ENCODE peak calls at places on chromosome 20, in five cellular contexts. H is naive thymus-derived CD4-positive, alpha-beta T cell; R is iris pigment epithelial cell; L is RPMI8226; Q is CD8-positive, alpha-beta memory T cell. Y is an unnamed sample.

GRCh38 chr20:45105317-45105716 is 4.4 kb upstream of the KCNS1 start:
- DNase-seq in H (no peak), R (no peak), L (no peak), Q (no peak), Y (no peak)

GRCh38 chr20:62959101-62959971 is 6.8 kb downstream of the SLC17A9 start:
- DNase-seq in H (no peak), R (no peak), L (no peak), Q (no peak), Y (no peak)

GRCh38 chr20:50467618-50468373 is 42.4 kb upstream of the PTPN1 start:
- DNase-seq in H (no peak), R (peak), L (peak), Q (no peak), Y (peak)

GRCh38 chr20:62064788-62065668 is 653 bp downstream of the TAF4 start:
- DNase-seq in H (no peak), R (no peak), L (peak), Q (no peak), Y (peak)

GRCh38 chr20:48904566-48905321 is 16.8 kb upstream of the ARFGEF2 start:
- DNase-seq in H (no peak), R (peak), L (peak), Q (peak), Y (peak)

GRCh38 chr20:60754866-60755265 is 497.2 kb upstream of the CDH4 start:
- DNase-seq in H (no peak), R (no peak), L (no peak), Q (no peak), Y (no peak)

GRCh38 chr20:60167840-60168239 is 209.6 kb downstream of the CDH26 start:
- DNase-seq in H (no peak), R (no peak), L (no peak), Q (no peak), Y (no peak)

GRCh38 chr20:35616465-35617396 is 1.1 kb downstream of the SPAG4 start:
- DNase-seq in H (no peak), R (peak), L (peak), Q (peak), Y (peak)

GRCh38 chr20:43904195-43904594 is 10.5 kb upstream of the TOX2 start:
- DNase-seq in H (no peak), R (no peak), L (no peak), Q (no peak), Y (no peak)

GRCh38 chr20:137668-138131 is 4.7 kb upstream of the DEFB126 start:
- DNase-seq in H (no peak), R (no peak), L (peak), Q (no peak), Y (peak)

GRCh38 chr20:47989957-47990356 is 204.7 kb upstream of the SULF2 start:
- DNase-seq in H (no peak), R (no peak), L (no peak), Q (no peak), Y (no peak)

GRCh38 chr20:58081842-58082241 is 146.6 kb downstream of the ANKRD60 start:
- DNase-seq in H (no peak), R (peak), L (no peak), Q (no peak), Y (no peak)

GRCh38 chr20:6026051-6026450 is 27.8 kb downstream of the LRRN4 start:
- DNase-seq in H (no peak), R (peak), L (no peak), Q (no peak), Y (peak)

GRCh38 chr20:1803216-1804128 is 91.7 kb upstream of the SIRPA start:
- DNase-seq in H (no peak), R (peak), L (peak), Q (no peak), Y (peak)

GRCh38 chr20:34526466-34526865 is 10.2 kb downstream of the DYNLRB1 start:
- DNase-seq in H (no peak), R (peak), L (no peak), Q (no peak), Y (no peak)

GRCh38 chr20:63699466-63700198 is 3.2 kb downstream of the TNFRSF6B start:
- DNase-seq in H (no peak), R (no peak), L (no peak), Q (no peak), Y (no peak)

GRCh38 chr20:46770330-46771194 is 61.1 kb downstream of the SLC2A10 start:
- DNase-seq in H (no peak), R (peak), L (no peak), Q (no peak), Y (no peak)

GRCh38 chr20:38665886-38666285 is 58.4 kb upstream of the SLC32A1 start:
- DNase-seq in H (no peak), R (no peak), L (no peak), Q (no peak), Y (no peak)

GRCh38 chr20:9912858-9913434 is 74.1 kb upstream of the PAK5 start:
- DNase-seq in H (no peak), R (peak), L (peak), Q (peak), Y (peak)